ENCODE peak calls at places on chromosomes 13 and 19, in six cellular contexts. M is EH; R is naive thymus-derived CD8-positive, alpha-beta T cell; E is hepatocyte; O is T-helper 17 cell; A is effector CD4-positive, alpha-beta T cell. C is an unnamed sample.

GRCh38 chr19:58480831-58481230 is 4.7 kb downstream of the ZNF446 start:
- DNase-seq in M (no peak), E (no peak), A (no peak), R (no peak), O (no peak), C (no peak)

GRCh38 chr13:43861863-43862262 is 17.7 kb downstream of the CCDC122 start:
- DNase-seq in O (no peak), M (peak), E (no peak), R (no peak), A (no peak), C (no peak)

GRCh38 chr19:58450836-58451357 is 525 bp upstream of the ZNF324B start:
- DNase-seq in R (no peak), M (no peak), A (no peak), E (peak), O (no peak), C (no peak)

GRCh38 chr19:6772028-6772865 is at the start of gene VAV1:
- DNase-seq in O (peak), R (peak), E (no peak), A (peak), M (no peak), C (peak)

GRCh38 chr13:30848332-30849027 is 57.6 kb upstream of the MEDAG start:
- DNase-seq in R (no peak), A (no peak), O (no peak), M (peak), E (no peak), C (no peak)

GRCh38 chr13:75889427-75889826 is 253.3 kb downstream of the LMO7 start:
- DNase-seq in O (no peak), E (no peak), A (no peak), R (no peak), M (no peak), C (no peak)

GRCh38 chr19:34232566-34233481 is 21.5 kb upstream of the GARRE1 start:
- DNase-seq in O (no peak), R (no peak), A (no peak), M (peak), E (peak), C (peak)

GRCh38 chr19:31527443-31527842 is 178.2 kb upstream of the TSHZ3 start:
- DNase-seq in O (no peak), R (no peak), A (no peak), M (no peak), E (no peak), C (no peak)

GRCh38 chr19:48123907-48124675 is 13.5 kb upstream of the PLA2G4C start:
- DNase-seq in R (no peak), O (no peak), M (peak), E (peak), A (no peak), C (peak)

GRCh38 chr13:76816394-76816793 is 69.8 kb downstream of the KCTD12 start:
- DNase-seq in O (no peak), R (no peak), A (no peak), E (no peak), M (no peak), C (no peak)

GRCh38 chr19:3573162-3573857 is 566 bp downstream of the HMG20B start:
- DNase-seq in E (peak), R (no peak), M (no peak), O (no peak), A (no peak), C (no peak)

GRCh38 chr13:43298799-43299198 is 275.4 kb downstream of the DNAJC15 start:
- DNase-seq in O (no peak), A (no peak), R (no peak), M (no peak), E (no peak), C (no peak)

GRCh38 chr13:20702945-20703784 is at the start of gene IL17D:
- DNase-seq in R (peak), O (peak), M (peak), E (peak), A (no peak), C (no peak)

GRCh38 chr13:106523566-106523965 is 11.9 kb downstream of the EFNB2 start:
- DNase-seq in R (no peak), A (no peak), M (peak), O (no peak), E (no peak), C (no peak)

GRCh38 chr19:18007939-18008673 is at the start of gene ARRDC2:
- DNase-seq in E (peak), M (peak), O (peak), A (peak), R (peak), C (peak)

GRCh38 chr13:52118595-52118994 is 10.3 kb downstream of the NEK5 start:
- DNase-seq in M (no peak), O (no peak), E (no peak), A (no peak), R (no peak), C (no peak)

GRCh38 chr19:50537769-50538230 is 24.1 kb upstream of the ASPDH start:
- DNase-seq in R (no peak), M (peak), A (peak), O (peak), E (peak), C (peak)

GRCh38 chr19:23802290-23802689 is 43.6 kb upstream of the ZNF681 start:
- DNase-seq in O (no peak), E (peak), A (no peak), R (no peak), M (no peak), C (no peak)

GRCh38 chr19:47330466-47330869 is 1.5 kb upstream of the C5AR2 start:
- DNase-seq in A (no peak), R (no peak), E (no peak), O (no peak), M (peak), C (peak)

GRCh38 chr19:45340232-45340898 is at the start of gene KLC3:
- DNase-seq in R (no peak), A (peak), M (no peak), O (peak), E (peak), C (no peak)

GRCh38 chr19:55173717-55174409 is 6.2 kb downstream of the SYT5 start:
- DNase-seq in A (no peak), E (peak), M (peak), R (no peak), O (no peak), C (peak)

GRCh38 chr19:17326595-17326966 is 8.1 kb downstream of the ANO8 start:
- DNase-seq in A (no peak), R (no peak), E (no peak), M (no peak), O (no peak), C (no peak)

GRCh38 chr13:43664700-43665191 is 122.0 kb downstream of the ENOX1 start:
- DNase-seq in M (peak), A (no peak), E (peak), O (no peak), R (no peak), C (no peak)

GRCh38 chr19:489418-490196 is 6.7 kb upstream of the MADCAM1 start:
- DNase-seq in E (peak), M (peak), A (no peak), R (no peak), O (no peak), C (peak)

GRCh38 chr13:98999635-98999952 is 21.7 kb upstream of the DOCK9 start:
- DNase-seq in R (no peak), E (no peak), O (no peak), A (no peak), M (peak), C (no peak)

GRCh38 chr19:6455924-6456323 is 3.7 kb downstream of the SLC25A23 start:
- DNase-seq in O (no peak), A (no peak), R (no peak), E (no peak), M (no peak), C (no peak)

GRCh38 chr13:45219938-45220375 is 19.1 kb upstream of the KCTD4 start:
- DNase-seq in E (no peak), M (peak), A (no peak), R (no peak), O (no peak), C (no peak)

GRCh38 chr19:45404557-45405434 is at the start of gene PPP1R13L:
- DNase-seq in A (peak), O (no peak), R (no peak), E (peak), M (peak), C (no peak)